ENCODE peak calls at places on chromosomes 12 and 14, in six cellular contexts. X is IMR-90, D is neuronal stem cell, R is mesenchymal stem cell, I is H1, Q is trophoblast cell. U is an unnamed sample.

GRCh38 chr12:74394647-74395046 is 143.0 kb upstream of the ATXN7L3B start:
- DNase-seq in I (no peak), Q (no peak), D (no peak), R (no peak), X (no peak), U (no peak)

GRCh38 chr12:115456946-115457689 is 773.1 kb upstream of the TBX3 start:
- DNase-seq in D (no peak), X (no peak), Q (no peak), R (no peak), I (no peak), U (peak)

GRCh38 chr12:47214001-47214619 is 134.4 kb upstream of the AMIGO2 start:
- DNase-seq in X (no peak), I (no peak), R (no peak), Q (no peak), D (no peak), U (no peak)

GRCh38 chr12:1439687-1440086 is 154.7 kb downstream of the FBXL14 start:
- DNase-seq in D (no peak), Q (no peak), I (no peak), X (no peak), R (no peak), U (no peak)

GRCh38 chr14:80996049-80996901 is 40.9 kb downstream of the TSHR start:
- DNase-seq in I (no peak), X (peak), Q (peak), R (peak), D (no peak), U (no peak)

GRCh38 chr14:78633747-78634146 is 463.6 kb downstream of the NRXN3 start:
- DNase-seq in Q (no peak), X (no peak), R (no peak), I (no peak), D (peak), U (peak)

GRCh38 chr14:102866982-102867761 is 55.3 kb upstream of the AMN start:
- DNase-seq in Q (no peak), R (no peak), D (no peak), X (no peak), I (no peak), U (no peak)

GRCh38 chr12:116532428-116532827 is 26.8 kb upstream of the MAP1LC3B2 start:
- DNase-seq in I (no peak), R (no peak), X (no peak), D (no peak), Q (no peak), U (no peak)

GRCh38 chr12:131091976-131092691 is 138.4 kb downstream of the ADGRD1 start:
- DNase-seq in I (no peak), D (no peak), Q (no peak), R (no peak), X (no peak), U (peak)

GRCh38 chr14:29749327-29749726 is 178.3 kb downstream of the PRKD1 start:
- DNase-seq in Q (no peak), R (peak), D (no peak), X (peak), I (no peak), U (no peak)

GRCh38 chr12:98399532-98399931 is 115.9 kb upstream of the TMPO start:
- DNase-seq in R (peak), Q (no peak), I (no peak), D (no peak), X (peak), U (peak)

GRCh38 chr14:81400852-81401251 is 728 bp upstream of the STON2 start:
- DNase-seq in D (no peak), Q (peak), I (no peak), X (peak), R (peak), U (no peak)

GRCh38 chr12:64318605-64319004 is 72.0 kb downstream of the C12orf56 start:
- DNase-seq in X (peak), D (peak), Q (peak), R (peak), I (peak), U (peak)

GRCh38 chr12:24562761-24563392 is 386.0 kb downstream of the BCAT1 start:
- DNase-seq in R (peak), Q (no peak), X (peak), I (peak), D (peak), U (peak)

GRCh38 chr14:94113490-94113889 is 3.0 kb downstream of the IFI27 start:
- DNase-seq in X (peak), R (no peak), Q (no peak), I (no peak), D (no peak), U (peak)

GRCh38 chr14:97022741-97023140 is 225.6 kb downstream of the VRK1 start:
- DNase-seq in R (no peak), X (no peak), D (no peak), I (no peak), Q (no peak), U (peak)

GRCh38 chr12:54891717-54892478 is 37.6 kb downstream of the MUCL1 start:
- DNase-seq in R (peak), Q (no peak), I (no peak), X (no peak), D (no peak), U (no peak)

GRCh38 chr12:15853877-15854276 is 28.3 kb upstream of the STRAP start:
- DNase-seq in X (no peak), R (no peak), Q (peak), I (no peak), D (no peak), U (no peak)

GRCh38 chr12:93311827-93312226 is 65.9 kb upstream of the NUDT4 start:
- DNase-seq in I (no peak), D (no peak), R (no peak), Q (no peak), X (no peak), U (no peak)
- H3K14ac ChIP-seq in I (no peak), D (no peak), R (no peak), Q (no peak), X (peak), U (no peak)

DNA sequence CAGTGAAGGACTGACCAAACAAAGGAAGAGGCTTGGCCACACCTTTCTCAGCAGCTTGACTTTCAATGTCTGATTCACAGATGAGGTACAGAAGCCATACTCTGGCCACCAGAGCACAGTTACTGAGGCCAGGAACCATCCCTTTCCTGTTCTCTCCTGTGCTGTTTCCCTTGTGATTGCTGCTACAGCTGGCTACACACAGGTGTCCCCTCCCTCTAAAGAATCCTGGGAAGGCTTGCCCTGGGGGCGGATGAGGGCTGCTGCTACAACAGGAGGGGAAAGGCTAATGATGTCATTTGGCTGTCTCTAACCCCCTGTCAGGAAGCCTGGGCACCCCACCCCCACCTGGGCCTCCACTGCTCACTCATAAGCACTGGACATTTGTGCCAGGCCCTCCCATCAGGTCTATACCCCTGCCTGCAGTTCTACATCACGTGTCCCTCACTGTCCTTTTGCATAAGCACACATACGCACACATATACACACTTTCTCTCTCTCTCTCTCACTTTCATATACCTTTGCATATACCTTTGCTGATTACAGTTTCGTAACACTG is 41.3 kb downstream of the PRPF40B start:
- DNase-seq in D (no peak), I (no peak), R (no peak), X (no peak), Q (peak), U (no peak)
- H3K23ac ChIP-seq in D (no peak), I (no peak), R (peak), X (peak), Q (no peak), U (no peak)

GRCh38 chr12:68610435-68611093 is at the start of gene RAP1B:
- DNase-seq in R (peak), X (peak), D (peak), I (peak), Q (peak), U (peak)
- H4K8ac ChIP-seq in R (peak), X (peak), D (peak), I (peak), Q (peak), U (no peak)

GRCh38 chr12:103530352-103530751 is 34.6 kb upstream of the C12orf42 start:
- DNase-seq in I (no peak), X (no peak), R (no peak), D (no peak), Q (no peak), U (no peak)
- H3K14ac ChIP-seq in I (no peak), X (no peak), R (no peak), D (no peak), Q (no peak), U (no peak)

GRCh38 chr12:72272731-72273498 is 745 bp downstream of the TRHDE start:
- DNase-seq in D (peak), I (peak), Q (no peak), R (peak), X (peak), U (peak)
- H3K23ac ChIP-seq in D (peak), I (no peak), Q (no peak), R (peak), X (peak), U (no peak)